ENCODE peak calls at places on chromosome 2, in seven cellular contexts. D is uterus, F is nephron progenitor cell, T is cardiac muscle cell, O is Calu3, V is body of pancreas, R is sigmoid colon. U is an unnamed sample.

GRCh38 chr2:216139884-216140283 is 30.7 kb downstream of the XRCC5 start:
- DNase-seq in V (peak), O (peak), T (peak), D (no peak), R (no peak), F (peak), U (no peak)

GRCh38 chr2:28084564-28084963 is 194.0 kb downstream of the BABAM2 start:
- DNase-seq in O (no peak), V (no peak), R (no peak), F (no peak), T (no peak), D (peak), U (peak)

GRCh38 chr2:148483675-148484074 is 160.9 kb upstream of the EPC2 start:
- DNase-seq in T (no peak), R (no peak), O (no peak), V (no peak), D (no peak), F (peak), U (no peak)

GRCh38 chr2:67215214-67215613 is 181.9 kb upstream of the ETAA1 start:
- DNase-seq in F (peak), D (peak), V (peak), T (peak), O (peak), R (peak), U (peak)

GRCh38 chr2:98763209-98763951 is 32.4 kb upstream of the MGAT4A start:
- DNase-seq in R (no peak), D (no peak), F (no peak), O (no peak), T (no peak), V (no peak), U (no peak)

GRCh38 chr2:235638541-235639192 is 144.8 kb downstream of the AGAP1 start:
- DNase-seq in V (no peak), T (no peak), O (peak), F (no peak), D (no peak), R (no peak), U (no peak)

GRCh38 chr2:204260162-204260877 is 285.0 kb upstream of the PARD3B start:
- DNase-seq in T (peak), D (peak), F (peak), V (peak), R (peak), O (peak), U (peak)

GRCh38 chr2:21008014-21008789 is 35.7 kb downstream of the APOB start:
- DNase-seq in O (no peak), V (no peak), D (no peak), F (no peak), T (no peak), R (no peak), U (no peak)

GRCh38 chr2:176535480-176536113 is 266.4 kb downstream of the MTX2 start:
- DNase-seq in F (no peak), V (no peak), O (no peak), D (no peak), T (no peak), R (no peak), U (no peak)

GRCh38 chr2:165833156-165833555 is 39.1 kb upstream of the GALNT3 start:
- DNase-seq in O (peak), V (no peak), T (no peak), R (no peak), D (no peak), F (no peak), U (peak)

GRCh38 chr2:124888431-124888830 is 863.3 kb downstream of the CNTNAP5 start:
- DNase-seq in O (no peak), F (no peak), D (no peak), V (no peak), R (no peak), T (no peak), U (no peak)

GRCh38 chr2:16625201-16625729 is 40.4 kb downstream of the CYRIA start:
- DNase-seq in F (no peak), D (no peak), T (no peak), V (no peak), R (no peak), O (no peak), U (peak)
- TF ChIP-seq CTCF in F (no peak), D (no peak), T (no peak), V (no peak), R (no peak), O (no peak), U (no peak)

GRCh38 chr2:10584242-10584753 is 105.5 kb downstream of the NOL10 start:
- DNase-seq in R (no peak), F (no peak), T (no peak), O (peak), V (no peak), D (no peak), U (no peak)
- TF ChIP-seq CTCF in R (no peak), F (no peak), T (no peak), O (no peak), V (no peak), D (no peak), U (no peak)

DNA sequence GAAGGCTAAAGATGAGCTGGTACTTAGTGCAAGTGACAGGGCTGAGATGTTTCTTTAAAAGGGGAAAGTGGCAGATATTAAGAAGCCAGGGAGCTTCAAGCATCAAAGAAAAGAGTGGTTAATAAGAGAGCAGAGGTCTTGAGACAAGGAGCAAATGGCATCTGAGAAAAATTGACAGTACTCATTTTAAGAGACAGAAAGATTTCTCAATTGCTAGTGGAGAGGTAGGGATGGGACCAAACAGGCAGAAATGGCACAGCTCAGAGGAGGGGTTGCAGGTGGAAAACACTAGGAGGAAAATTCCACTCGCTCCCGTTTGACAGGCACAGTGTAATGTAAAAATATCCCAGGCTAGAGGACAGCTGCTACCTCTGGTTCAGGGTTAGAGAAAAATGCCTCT is 593.4 kb upstream of the LRATD1 start:
- DNase-seq in O (no peak), F (no peak), T (peak), D (no peak), R (no peak), V (no peak), U (no peak)
- TF ChIP-seq CTCF in O (no peak), F (no peak), T (no peak), D (no peak), R (no peak), V (no peak), U (no peak)

GRCh38 chr2:210410542-210410941 is 66.0 kb downstream of the LANCL1 start:
- DNase-seq in O (no peak), T (no peak), V (no peak), R (no peak), F (no peak), D (no peak), U (no peak)
- TF ChIP-seq CTCF in O (no peak), T (no peak), V (no peak), R (no peak), F (no peak), D (no peak), U (no peak)

DNA sequence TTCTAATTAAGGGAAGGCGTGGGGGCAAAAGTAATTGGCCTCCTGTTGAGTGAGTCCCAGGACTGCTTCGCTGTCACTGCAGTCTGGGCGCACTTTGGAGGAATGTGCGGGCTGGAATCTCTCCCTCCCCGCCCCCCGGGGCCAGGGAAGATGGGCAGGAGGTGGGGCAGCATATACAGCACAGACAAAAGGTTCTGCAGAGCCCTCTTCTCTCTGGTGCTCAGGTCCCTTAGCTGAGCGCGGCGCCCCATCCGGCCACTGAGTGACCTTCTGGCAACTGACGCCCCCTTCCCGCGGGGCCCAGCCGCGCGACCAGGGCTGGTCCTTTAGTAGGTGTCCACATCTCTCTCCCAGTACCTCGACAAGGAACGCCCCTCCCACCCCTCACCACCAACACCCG is 685.8 kb downstream of the NRXN1 start:
- DNase-seq in R (no peak), F (peak), O (no peak), T (peak), D (no peak), V (no peak), U (no peak)
- TF ChIP-seq CTCF in R (no peak), F (no peak), O (no peak), T (no peak), D (no peak), V (no peak), U (no peak)

DNA sequence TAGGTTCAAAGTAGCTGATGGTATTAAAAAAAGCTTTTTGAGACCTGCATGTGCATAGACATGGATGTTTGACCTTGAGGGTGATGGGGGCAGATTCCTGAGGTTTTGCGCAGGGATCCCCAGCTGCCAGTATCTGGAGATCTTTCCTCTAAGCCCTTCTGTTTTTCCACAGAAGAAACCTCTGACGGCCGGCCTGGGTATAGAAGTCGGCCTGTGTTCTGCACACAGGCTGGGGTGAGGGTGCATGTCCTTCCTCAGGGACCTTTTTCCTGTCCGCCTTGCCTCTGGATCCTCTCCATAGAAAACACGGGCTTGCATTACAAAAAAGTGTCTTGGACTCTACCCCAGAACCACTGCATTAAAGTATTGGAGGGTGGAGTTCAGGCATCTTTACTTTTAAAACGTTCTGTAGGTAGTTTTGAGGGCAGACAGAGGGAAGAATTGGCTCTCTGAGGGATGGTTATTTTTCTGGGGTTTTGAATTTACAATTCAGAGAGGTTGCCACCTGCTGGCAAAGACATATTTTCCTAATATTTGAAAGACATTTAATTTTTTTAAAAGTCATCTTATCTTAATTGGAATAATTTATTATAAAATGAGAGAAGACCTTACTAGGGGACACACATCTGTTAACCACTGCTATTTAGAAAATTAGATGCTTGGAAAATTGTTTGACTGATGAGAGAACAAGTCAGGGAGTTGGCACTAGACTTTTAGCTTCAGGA is 350.6 kb downstream of the DCDC2C start:
- DNase-seq in D (no peak), F (no peak), R (no peak), O (no peak), V (no peak), T (no peak), U (no peak)
- TF ChIP-seq CTCF in D (no peak), F (no peak), R (no peak), O (no peak), V (no peak), T (no peak), U (no peak)

GRCh38 chr2:231191896-231192872 is 6.2 kb upstream of the ARMC9 start:
- DNase-seq in V (peak), O (peak), F (peak), D (peak), R (peak), T (peak), U (peak)
- TF ChIP-seq CTCF in V (no peak), O (peak), F (peak), D (peak), R (peak), T (peak), U (peak)

GRCh38 chr2:223991611-223992010 is 34.3 kb downstream of the MRPL44 start:
- DNase-seq in D (no peak), V (no peak), O (no peak), R (no peak), F (no peak), T (no peak), U (no peak)

GRCh38 chr2:223989860-223990237 is 32.6 kb downstream of the MRPL44 start:
- DNase-seq in T (peak), F (no peak), R (no peak), V (no peak), D (no peak), O (no peak), U (no peak)

GRCh38 chr2:223993634-223994232 is 36.5 kb downstream of the MRPL44 start:
- DNase-seq in V (peak), D (peak), R (peak), T (peak), F (peak), O (peak), U (peak)

GRCh38 chr2:223994562-223995162 is 37.4 kb downstream of the MRPL44 start:
- DNase-seq in O (no peak), T (no peak), R (no peak), D (no peak), V (no peak), F (no peak), U (no peak)

DNA sequence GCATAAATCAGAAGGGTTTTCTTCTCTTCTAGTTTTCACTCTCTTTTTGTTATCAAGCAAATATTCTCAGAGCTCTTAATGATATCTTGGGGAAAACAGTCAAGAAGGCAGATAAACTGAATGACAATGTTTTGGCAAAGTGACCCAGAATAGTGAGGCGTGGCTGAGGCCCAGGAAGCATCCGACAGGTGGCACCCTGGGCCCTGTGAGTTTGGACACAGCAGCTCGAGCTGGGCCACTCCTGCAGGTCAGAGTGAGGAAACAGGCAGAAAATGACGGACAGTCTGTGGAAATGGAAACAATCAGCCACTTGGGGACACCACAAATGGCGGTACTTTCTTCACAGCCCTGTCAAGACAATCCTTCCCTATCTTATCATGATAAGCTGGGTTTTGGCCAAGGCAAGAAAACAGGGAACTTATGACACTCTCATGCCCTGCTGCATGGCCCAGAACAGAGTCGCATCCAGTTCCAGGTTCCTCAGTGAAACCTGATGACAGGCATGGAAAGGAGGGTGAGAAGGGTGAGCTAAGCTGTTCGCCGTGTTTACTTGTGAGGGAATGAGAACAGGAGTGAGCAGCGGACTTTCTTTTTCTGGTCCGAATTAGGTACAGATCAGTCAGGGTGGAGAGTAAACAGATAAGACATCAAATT is 32.1 kb downstream of the MRPL44 start:
- DNase-seq in D (no peak), F (no peak), O (peak), R (no peak), T (peak), V (peak), U (no peak)
- TF ChIP-seq CTCF in D (no peak), F (no peak), O (no peak), R (no peak), T (no peak), V (peak), U (no peak)

U was measured in cardiac fibroblast.